ENCODE peak calls at places on chromosome 15, in eight cellular contexts. S is GM12865; D is choroid plexus epithelial cell; J is heart right ventricle; E is fibroblast of lung; L is CD8-positive, alpha-beta memory T cell; Q is stomach; B is naive thymus-derived CD4-positive, alpha-beta T cell. F is an unnamed sample.

GRCh38 chr15:69757186-69757585 is 304.6 kb downstream of the RPLP1 start:
- DNase-seq in S (no peak), D (no peak), J (no peak), E (peak; percentile 45), L (no peak), Q (no peak), B (no peak), F (peak; percentile 42)

GRCh38 chr15:55846108-55846707 is 103.3 kb upstream of the PRTG start:
- DNase-seq in S (peak; percentile 86), D (peak; percentile 93), J (no peak), E (peak; percentile 67), L (peak; percentile 34), Q (no peak), B (peak; percentile 63), F (no peak)

GRCh38 chr15:89556413-89557262 is 18.6 kb upstream of the TICRR start:
- DNase-seq in S (peak; percentile 73), D (peak; percentile 90), J (no peak), E (peak; percentile 52), L (peak; percentile 17), Q (no peak), B (peak; percentile 38), F (peak; percentile 35)

GRCh38 chr15:55197362-55197705 is 593 bp upstream of the RSL24D1 start:
- DNase-seq in S (no peak), D (no peak), J (no peak), E (no peak), L (no peak), Q (no peak), B (no peak), F (no peak)

GRCh38 chr15:70324001-70324974 is 226.6 kb upstream of the TLE3 start:
- DNase-seq in S (no peak), D (peak; percentile 86), J (no peak), E (peak; percentile 43), L (no peak), Q (peak; percentile 36), B (no peak), F (peak; percentile 92)

GRCh38 chr15:38698215-38698614 is 133.6 kb upstream of the RASGRP1 start:
- DNase-seq in S (peak; percentile 38), D (no peak), J (no peak), E (no peak), L (no peak), Q (no peak), B (no peak), F (no peak)

GRCh38 chr15:99181544-99181943 is 67.8 kb downstream of the TTC23 start:
- DNase-seq in S (no peak), D (peak; percentile 33), J (peak; percentile 42), E (no peak), L (no peak), Q (no peak), B (no peak), F (peak; percentile 75)

GRCh38 chr15:82540984-82541431 is 751 bp upstream of the RPS17 start:
- DNase-seq in S (no peak), D (peak; percentile 35), J (no peak), E (peak; percentile 29), L (no peak), Q (no peak), B (no peak), F (peak; percentile 34)

GRCh38 chr15:48759921-48760320 is 50.9 kb downstream of the CEP152 start:
- DNase-seq in S (no peak), D (peak; percentile 45), J (no peak), E (no peak), L (no peak), Q (no peak), B (no peak), F (no peak)

GRCh38 chr15:50880651-50881114 is 27.8 kb upstream of the AP4E1 start:
- DNase-seq in S (peak; percentile 86), D (peak; percentile 78), J (no peak), E (peak; percentile 59), L (peak; percentile 21), Q (no peak), B (no peak), F (no peak)

GRCh38 chr15:91881551-91882297 is 28.2 kb downstream of the SLCO3A1 start:
- DNase-seq in S (no peak), D (no peak), J (no peak), E (no peak), L (no peak), Q (no peak), B (no peak), F (no peak)

GRCh38 chr15:30992465-30992864 is 1.0 kb upstream of the MTMR10 start:
- DNase-seq in S (no peak), D (no peak), J (no peak), E (no peak), L (no peak), Q (no peak), B (no peak), F (no peak)

GRCh38 chr15:37880009-37880834 is 54.2 kb upstream of the TMCO5A start:
- DNase-seq in S (peak; percentile 42), D (peak; percentile 84), J (no peak), E (peak; percentile 87), L (no peak), Q (no peak), B (no peak), F (no peak)

GRCh38 chr15:100849021-100849831 is 30.4 kb upstream of the ALDH1A3 start:
- DNase-seq in S (no peak), D (peak; percentile 39), J (peak; percentile 34), E (peak; percentile 54), L (peak; percentile 31), Q (peak; percentile 37), B (peak; percentile 45), F (peak; percentile 57)

GRCh38 chr15:101520395-101520794 is 30.9 kb upstream of the PCSK6 start:
- DNase-seq in S (no peak), D (no peak), J (no peak), E (no peak), L (no peak), Q (no peak), B (no peak), F (no peak)

GRCh38 chr15:95097366-95097765 is 866.0 kb downstream of the MCTP2 start:
- DNase-seq in S (no peak), D (no peak), J (no peak), E (no peak), L (no peak), Q (no peak), B (no peak), F (no peak)

GRCh38 chr15:28933710-28934445 is 48.1 kb downstream of the APBA2 start:
- DNase-seq in S (no peak), D (no peak), J (no peak), E (peak; percentile 37), L (no peak), Q (no peak), B (no peak), F (no peak)

GRCh38 chr15:88243895-88244787 is 12.4 kb downstream of the NTRK3 start:
- DNase-seq in S (peak; percentile 35), D (peak; percentile 47), J (no peak), E (peak; percentile 17), L (no peak), Q (no peak), B (peak; percentile 16), F (peak; percentile 12)

GRCh38 chr15:27237319-27237939 is 266.4 kb downstream of the GABRG3 start:
- DNase-seq in S (no peak), D (no peak), J (no peak), E (no peak), L (no peak), Q (no peak), B (no peak), F (no peak)

DNA sequence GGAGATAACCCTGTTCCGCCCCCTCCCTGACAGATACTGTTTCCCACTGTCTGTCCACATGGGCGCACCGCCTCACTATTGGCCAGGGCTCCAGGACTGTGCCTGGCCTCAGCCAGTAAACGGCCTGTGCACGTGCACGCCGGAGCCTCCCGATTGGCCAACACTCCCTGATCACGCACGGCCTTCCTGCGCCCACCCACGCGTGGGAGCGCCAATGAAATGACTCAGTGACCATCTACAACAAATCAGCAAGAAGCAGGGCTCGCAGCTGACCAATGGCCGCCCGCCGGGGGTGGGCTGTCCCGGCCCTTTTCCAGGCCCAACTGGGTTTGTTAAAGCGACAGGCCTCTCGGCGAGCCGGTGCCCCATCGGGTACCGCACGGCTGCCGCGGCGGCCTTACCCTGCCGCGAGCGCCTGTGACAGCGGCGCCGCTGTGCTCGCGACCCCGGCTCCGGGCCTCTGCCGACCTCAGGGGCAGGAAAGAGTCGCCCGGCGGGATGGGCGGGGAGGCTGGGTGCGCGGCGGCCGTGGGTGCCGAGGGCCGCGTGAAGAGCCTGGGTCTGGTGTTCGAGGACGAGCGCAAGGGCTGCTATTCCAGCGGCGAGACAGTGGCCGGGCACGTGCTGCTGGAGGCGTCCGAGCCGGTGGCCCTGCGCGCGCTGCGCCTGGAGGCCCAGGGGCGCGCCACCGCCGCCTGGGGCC is at the start of gene ARRDC4:
- DNase-seq in S (peak; percentile 47), D (peak; percentile 100), J (peak; percentile 100), E (peak; percentile 100), L (peak; percentile 91), Q (peak; percentile 100), B (peak; percentile 97), F (peak; percentile 100)
- H3K4me3 ChIP-seq in S (no peak within 1 kb of the TSS), D (peak within 1 kb of the TSS; percentile 68), J (peak within 1 kb of the TSS; percentile 93), E (peak within 1 kb of the TSS; percentile 84), L (peak within 1 kb of the TSS; percentile 19), Q (peak within 1 kb of the TSS; percentile 89), B (peak within 1 kb of the TSS; percentile 45), F (peak within 1 kb of the TSS; percentile 74)

GRCh38 chr15:85383470-85384148 is 3.2 kb downstream of the AKAP13 start:
- DNase-seq in S (peak; percentile 32), D (no peak), J (no peak), E (no peak), L (no peak), Q (no peak), B (peak; percentile 7), F (no peak)

GRCh38 chr15:85380217-85380859 is at the start of gene AKAP13:
- DNase-seq in S (peak; percentile 100), D (peak; percentile 100), J (peak; percentile 97), E (peak; percentile 100), L (peak; percentile 97), Q (peak; percentile 99), B (peak; percentile 85), F (peak; percentile 100)

GRCh38 chr15:85380860-85381535 is 595 bp downstream of the AKAP13 start:
- DNase-seq in S (no peak), D (peak; percentile 46), J (peak; percentile 62), E (peak; percentile 39), L (peak; percentile 66), Q (peak; percentile 50), B (peak; percentile 61), F (peak; percentile 59)

GRCh38 chr15:85382942-85383341 is 2.5 kb downstream of the AKAP13 start:
- DNase-seq in S (no peak), D (no peak), J (no peak), E (no peak), L (no peak), Q (no peak), B (no peak), F (no peak)

GRCh38 chr15:85381850-85382751 is 1.7 kb downstream of the AKAP13 start:
- DNase-seq in S (peak; percentile 54), D (peak; percentile 58), J (no peak), E (peak; percentile 44), L (no peak), Q (no peak), B (no peak), F (no peak)
- H3K4me3 ChIP-seq in S (peak overlapping the region; percentile 79), D (peak overlapping the region; percentile 77), J (peak overlapping the region; percentile 85), E (peak overlapping the region; percentile 75), L (peak overlapping the region; percentile 46), Q (peak overlapping the region; percentile 92), B (peak overlapping the region; percentile 46), F (peak overlapping the region; percentile 96)

GRCh38 chr15:40087095-40087805 is 21.4 kb downstream of the BMF start:
- DNase-seq in S (no peak), D (no peak), J (no peak), E (no peak), L (no peak), Q (no peak), B (no peak), F (no peak)
- H3K4me3 ChIP-seq in S (no peak overlapping the region), D (no peak overlapping the region), J (no peak overlapping the region), E (no peak overlapping the region), L (no peak overlapping the region), Q (no peak overlapping the region), B (no peak overlapping the region), F (no peak overlapping the region)

GRCh38 chr15:25481208-25481862 is 42.5 kb upstream of the UBE3A start:
- DNase-seq in S (no peak), D (no peak), J (no peak), E (peak; percentile 28), L (no peak), Q (no peak), B (no peak), F (peak; percentile 38)
- H3K4me3 ChIP-seq in S (no peak overlapping the region), D (no peak overlapping the region), J (no peak overlapping the region), E (no peak overlapping the region), L (no peak overlapping the region), Q (no peak overlapping the region), B (no peak overlapping the region), F (no peak overlapping the region)

F was measured in MG63.